ENCODE peak calls at places on chromosome 2, in five cellular contexts. P is suprapubic skin, O is lower leg skin, W is GM10248, S is NB4. U is an unnamed sample.

GRCh38 chr2:235573331-235574221 is 79.7 kb downstream of the AGAP1 start:
- DNase-seq in W (no peak), P (no peak), S (no peak), O (no peak), U (no peak)

GRCh38 chr2:174952607-174953006 is 52.6 kb downstream of the CHN1 start:
- DNase-seq in P (no peak), S (peak; percentile 11), W (no peak), O (no peak), U (no peak)

GRCh38 chr2:113703404-113704299 is 52.8 kb downstream of the SLC35F5 start:
- DNase-seq in W (no peak), O (no peak), P (no peak), S (no peak), U (no peak)

GRCh38 chr2:226609361-226609760 is 190.3 kb downstream of the IRS1 start:
- DNase-seq in O (no peak), P (no peak), S (peak; percentile 16), W (no peak), U (no peak)

GRCh38 chr2:10514743-10515142 is 66.6 kb upstream of the ODC1 start:
- DNase-seq in W (no peak), P (peak; percentile 28), O (no peak), S (peak; percentile 96), U (no peak)

GRCh38 chr2:129554373-129554772 is 425.1 kb upstream of the RAB6C start:
- DNase-seq in O (no peak), S (no peak), W (no peak), P (no peak), U (no peak)

GRCh38 chr2:95799490-95799889 is 192.1 kb downstream of the ANKRD36C start:
- DNase-seq in P (peak; percentile 65), W (no peak), S (no peak), O (no peak), U (no peak)

GRCh38 chr2:174340400-174341300 is 5.9 kb downstream of the SP9 start:
- DNase-seq in S (peak; percentile 36), P (no peak), W (no peak), O (no peak), U (no peak)

GRCh38 chr2:5035134-5035533 is 657.0 kb upstream of the SOX11 start:
- DNase-seq in P (no peak), S (no peak), W (no peak), O (no peak), U (no peak)

GRCh38 chr2:19532797-19533196 is 174.4 kb upstream of the OSR1 start:
- DNase-seq in P (no peak), S (no peak), W (no peak), O (no peak), U (no peak)

GRCh38 chr2:158144914-158145625 is 43.4 kb downstream of the UPP2 start:
- DNase-seq in S (no peak), O (no peak), W (no peak), P (no peak), U (no peak)

GRCh38 chr2:145380436-145381017 is 860.6 kb upstream of the ZEB2 start:
- DNase-seq in O (no peak), P (no peak), W (no peak), S (no peak), U (no peak)

GRCh38 chr2:152762202-152762601 is 43.8 kb downstream of the ARL6IP6 start:
- DNase-seq in O (no peak), P (no peak), S (no peak), W (no peak), U (no peak)

GRCh38 chr2:120517790-120518469 is 172.0 kb downstream of the INHBB start:
- DNase-seq in S (no peak), O (no peak), W (no peak), P (no peak), U (no peak)

GRCh38 chr2:11583840-11584529 is 50.1 kb downstream of the GREB1 start:
- DNase-seq in S (peak; percentile 91), W (peak; percentile 87), P (peak; percentile 86), O (peak; percentile 81), U (no peak)
- TF ChIP-seq CTCF in S (peak; percentile 93), W (peak; percentile 80), P (peak; percentile 69), O (peak; percentile 21), U (peak; percentile 96)

GRCh38 chr2:70086838-70087702 is at the start of gene PCBP1:
- DNase-seq in O (peak; percentile 91), W (peak; percentile 93), S (peak; percentile 96), P (peak; percentile 98), U (peak; percentile 98)

GRCh38 chr2:70086278-70086837 is 919 bp upstream of the PCBP1 start:
- DNase-seq in P (peak; percentile 87), S (peak; percentile 94), O (peak; percentile 73), W (peak; percentile 62), U (peak; percentile 79)

GRCh38 chr2:70083344-70084156 is 3.7 kb upstream of the PCBP1 start:
- DNase-seq in W (peak; percentile 69), S (peak; percentile 85), O (no peak), P (no peak), U (no peak)

GRCh38 chr2:70085711-70086277 is 1.5 kb upstream of the PCBP1 start:
- DNase-seq in P (no peak), W (no peak), S (no peak), O (no peak), U (no peak)

GRCh38 chr2:70084973-70085710 is 2.1 kb upstream of the PCBP1 start:
- DNase-seq in O (peak; percentile 50), W (no peak), S (peak; percentile 40), P (no peak), U (no peak)
- TF ChIP-seq CTCF in O (no peak), W (no peak), S (no peak), P (no peak), U (no peak)

DNA sequence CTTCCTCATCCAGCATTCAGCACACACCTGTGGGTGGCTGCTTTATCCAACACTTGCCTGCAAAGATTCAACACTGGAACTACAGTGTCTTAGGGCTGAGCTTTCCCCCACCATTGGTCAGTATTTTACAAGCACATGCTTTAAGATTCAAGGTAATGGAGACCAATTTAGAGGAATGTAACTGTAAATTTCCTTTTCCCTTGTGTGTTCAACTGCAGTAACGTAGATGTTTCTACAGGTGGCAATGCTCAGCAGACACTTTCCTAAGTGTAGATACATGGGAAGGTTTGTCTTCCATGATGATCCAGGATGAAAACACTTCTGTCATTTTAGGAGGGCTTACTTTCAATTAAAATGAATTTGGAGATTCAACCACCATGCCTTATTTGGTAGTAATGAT is 143.6 kb upstream of the PXDN start:
- DNase-seq in O (no peak), P (no peak), W (no peak), S (peak; percentile 19), U (no peak)
- TF ChIP-seq CTCF in O (no peak), P (peak; percentile 38), W (no peak), S (peak; percentile 51), U (peak; percentile 53)

GRCh38 chr2:86036790-86037138 is 68.9 kb downstream of the POLR1A start:
- DNase-seq in S (no peak), P (no peak), O (no peak), W (no peak), U (no peak)

GRCh38 chr2:86037141-86037794 is 68.4 kb downstream of the POLR1A start:
- DNase-seq in O (peak; percentile 70), W (no peak), P (peak; percentile 85), S (peak; percentile 61), U (no peak)

GRCh38 chr2:86035371-86035882 is 70.3 kb downstream of the POLR1A start:
- DNase-seq in W (no peak), S (no peak), O (no peak), P (no peak), U (no peak)

GRCh38 chr2:86037795-86038192 is 67.9 kb downstream of the POLR1A start:
- DNase-seq in W (no peak), S (no peak), O (no peak), P (no peak), U (no peak)

DNA sequence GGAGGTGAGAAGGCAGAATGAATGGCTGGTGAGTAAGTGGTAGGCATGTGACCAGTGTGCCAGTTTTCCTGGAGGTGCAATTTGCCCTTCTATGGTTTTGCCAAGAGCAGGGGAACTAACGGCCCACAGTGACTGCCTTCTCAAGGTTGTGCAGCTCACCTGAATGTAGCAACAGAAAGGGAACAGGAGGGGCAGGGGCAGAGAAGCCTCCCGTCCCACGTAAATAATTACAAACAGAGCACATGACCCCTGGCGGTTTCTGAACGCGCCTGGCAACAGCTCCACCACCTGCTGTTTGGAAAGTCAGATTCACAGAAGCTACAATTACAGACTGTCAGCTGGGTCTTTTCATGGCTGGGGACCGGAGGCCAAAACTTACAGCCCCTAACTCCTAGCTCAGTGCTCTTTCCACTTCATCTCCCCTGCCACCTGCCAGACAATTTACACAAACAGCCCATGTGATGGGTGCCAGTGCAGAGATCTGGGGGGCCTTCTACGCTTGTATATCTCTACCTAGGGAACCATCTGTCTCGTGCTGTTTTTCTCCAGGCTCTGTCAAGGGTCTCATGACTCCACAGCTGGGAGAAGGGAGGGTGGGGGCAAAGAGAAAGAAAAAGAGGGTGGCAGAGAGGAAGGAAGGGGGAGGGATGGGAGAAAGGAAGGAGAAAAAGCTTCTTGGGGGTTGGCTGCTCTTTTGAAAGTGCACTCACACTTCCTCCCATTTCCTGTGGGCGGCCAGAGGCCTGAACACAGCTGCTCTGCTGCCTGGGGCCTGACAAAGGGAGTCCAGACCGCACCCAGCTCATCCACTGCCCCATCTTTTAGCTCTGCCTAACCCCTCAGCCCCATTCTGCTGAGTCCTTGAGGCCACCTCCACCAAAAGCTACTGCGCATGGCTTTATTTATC is 69.5 kb downstream of the POLR1A start:
- DNase-seq in S (peak; percentile 95), P (no peak), W (peak; percentile 87), O (peak; percentile 75), U (no peak)
- TF ChIP-seq CTCF in S (peak; percentile 15), P (peak; percentile 12), W (peak; percentile 51), O (peak; percentile 24), U (peak; percentile 60)

GRCh38 chr2:46913471-46914381 is 1.9 kb downstream of the MCFD2 start:
- DNase-seq in O (no peak), S (peak; percentile 66), W (no peak), P (no peak), U (no peak)
- TF ChIP-seq CTCF in O (no peak), S (peak; percentile 25), W (no peak), P (no peak), U (no peak)

GRCh38 chr2:36545871-36546416 is 52.0 kb downstream of the FEZ2 start:
- DNase-seq in S (no peak), O (no peak), W (no peak), P (no peak), U (no peak)
- TF ChIP-seq CTCF in S (no peak), O (no peak), W (no peak), P (no peak), U (peak; percentile 27)